ENCODE peak calls at places on chromosome 22, in eight cellular contexts. M, J, X, C, A, Z, L and F are unnamed samples.

GRCh38 chr22:44385781-44386180 is 73.0 kb upstream of the SHISAL1 start:
- DNase-seq in C (no peak), M (no peak), Z (no peak), A (no peak), X (no peak), L (no peak), J (no peak), F (no peak)

GRCh38 chr22:41532908-41533825 is 11.1 kb downstream of the POLR3H start:
- DNase-seq in L (peak), Z (no peak), X (no peak), A (peak), M (peak), J (peak), C (peak), F (peak)

GRCh38 chr22:42830161-42830560 is 26.9 kb downstream of the ARFGAP3 start:
- DNase-seq in L (no peak), A (no peak), J (no peak), M (no peak), Z (no peak), C (no peak), X (no peak), F (no peak)

GRCh38 chr22:37290737-37291136 is 8.4 kb downstream of the CYTH4 start:
- DNase-seq in Z (no peak), L (no peak), A (no peak), M (no peak), J (no peak), C (no peak), X (no peak), F (peak)

GRCh38 chr22:26606611-26607010 is 11.2 kb downstream of the CRYBB1 start:
- DNase-seq in M (peak), Z (no peak), A (no peak), X (no peak), J (no peak), C (no peak), L (no peak), F (peak)

GRCh38 chr22:44448271-44448780 is 49.7 kb downstream of the RTL6 start:
- DNase-seq in L (peak), X (no peak), A (no peak), J (peak), M (peak), C (no peak), Z (no peak), F (peak)

GRCh38 chr22:28902490-28902889 is 19.1 kb downstream of the ZNRF3 start:
- DNase-seq in A (no peak), Z (no peak), J (no peak), X (no peak), M (no peak), C (no peak), L (no peak), F (no peak)

GRCh38 chr22:49236541-49237075 is 591.1 kb downstream of the BRD1 start:
- DNase-seq in A (no peak), L (no peak), C (peak), J (peak), M (no peak), X (no peak), Z (no peak), F (no peak)

GRCh38 chr22:23070418-23071162 is at the start of gene GNAZ:
- DNase-seq in M (no peak), A (peak), J (peak), L (no peak), X (no peak), C (no peak), Z (peak), F (no peak)

GRCh38 chr22:30435674-30436126 is 10.1 kb downstream of the MTFP1 start:
- DNase-seq in X (no peak), A (peak), C (peak), M (no peak), L (no peak), J (peak), Z (no peak), F (no peak)

GRCh38 chr22:19239464-19239863 is 52.1 kb downstream of the CLTCL1 start:
- DNase-seq in M (no peak), J (peak), Z (no peak), C (no peak), X (no peak), A (no peak), L (peak), F (no peak)